ENCODE peak calls at places on chromosome 12, in four cellular contexts. W is brain microvascular endothelial cell, V is fibroblast of the aortic adventitia, T is mesenchymal stem cell. B is an unnamed sample.

GRCh38 chr12:49341777-49342065 is 4.7 kb upstream of the C1QL4 start:
- DNase-seq in W (no peak), V (no peak), T (no peak), B (no peak)

GRCh38 chr12:123387508-123388217 is 3.7 kb downstream of the KMT5A start:
- DNase-seq in W (no peak), V (no peak), T (peak; percentile 22), B (no peak)

GRCh38 chr12:50732591-50732990 is 31.3 kb upstream of the ATF1 start:
- DNase-seq in W (peak; percentile 89), V (peak; percentile 83), T (peak; percentile 93), B (peak; percentile 90)

GRCh38 chr12:39505025-39505424 is 62.1 kb upstream of the KIF21A start:
- DNase-seq in W (peak; percentile 39), V (no peak), T (no peak), B (no peak)

GRCh38 chr12:103955811-103956514 is 9.7 kb upstream of the TDG start:
- DNase-seq in W (no peak), V (peak; percentile 12), T (peak; percentile 26), B (no peak)

GRCh38 chr12:128810182-128811127 is 13.3 kb downstream of the SLC15A4 start:
- DNase-seq in W (no peak), V (peak; percentile 36), T (peak; percentile 33), B (peak; percentile 11)

GRCh38 chr12:43758728-43759563 is at the start of the genes IRAK4 and PUS7L:
- DNase-seq in W (peak; percentile 95), V (peak; percentile 97), T (peak; percentile 93), B (peak; percentile 98)

GRCh38 chr12:116677202-116677651 is 60.6 kb downstream of the SPRING1 start:
- DNase-seq in W (no peak), V (no peak), T (no peak), B (no peak)

GRCh38 chr12:5557906-5558305 is 126.0 kb downstream of the NTF3 start:
- DNase-seq in W (no peak), V (no peak), T (no peak), B (no peak)

GRCh38 chr12:124557518-124558223 is 9.7 kb downstream of the NCOR2 start:
- DNase-seq in W (no peak), V (no peak), T (no peak), B (no peak)

GRCh38 chr12:24719293-24719721 is 229.6 kb downstream of the BCAT1 start:
- DNase-seq in W (peak; percentile 72), V (peak; percentile 38), T (peak; percentile 78), B (peak; percentile 35)

GRCh38 chr12:115932073-115932472 is 345.4 kb downstream of the MED13L start:
- DNase-seq in W (no peak), V (no peak), T (no peak), B (no peak)

B was measured in fibroblast of villous mesenchyme.